ENCODE peak calls at places on chromosomes 4 and X, in five cellular contexts. P is GM23248; I is GDM1; A is GM12865; L is stimulated activated CD4-positive, alpha-beta T cell treated with anti-CD3 and anti-CD28 coated beads, Interleukin-12 subunit alpha, Interleukin-12 subunit beta, amount 100 ng/mL, for 4 hours. Z is an unnamed sample.

GRCh38 chr4:2898001-2898400 is 54.4 kb downstream of the ADD1 start:
- DNase-seq in P (no peak), I (no peak), A (no peak), L (no peak), Z (no peak)

GRCh38 chr4:119299221-119300071 is 22.5 kb downstream of the FABP2 start:
- DNase-seq in P (peak), I (no peak), A (peak), L (no peak), Z (peak)

GRCh38 chr4:142558851-142559250 is 287.2 kb downstream of the INPP4B start:
- DNase-seq in P (peak), I (no peak), A (no peak), L (no peak), Z (no peak)

GRCh38 chr4:134117785-134118184 is 83.8 kb downstream of the PABPC4L start:
- DNase-seq in P (no peak), I (no peak), A (no peak), L (no peak), Z (no peak)

GRCh38 chrX:63656871-63657580 is 128.0 kb downstream of the ARHGEF9 start:
- DNase-seq in P (peak), I (no peak), A (no peak), L (no peak), Z (no peak)

GRCh38 chrX:136608295-136608933 is 39.5 kb upstream of the CD40LG start:
- DNase-seq in P (peak), I (peak), A (peak), L (peak), Z (peak)

GRCh38 chr4:161714022-161714751 is 449.6 kb downstream of the FSTL5 start:
- DNase-seq in P (peak), I (no peak), A (no peak), L (no peak), Z (no peak)

GRCh38 chr4:148004228-148004813 is 272.4 kb downstream of the ARHGAP10 start:
- DNase-seq in P (no peak), I (peak), A (peak), L (no peak), Z (no peak)

GRCh38 chr4:72312032-72312650 is 256.9 kb downstream of the ADAMTS3 start:
- DNase-seq in P (peak), I (no peak), A (peak), L (no peak), Z (no peak)

GRCh38 chr4:153661215-153661822 is 22.8 kb upstream of the TLR2 start:
- DNase-seq in P (peak), I (no peak), A (no peak), L (no peak), Z (no peak)

GRCh38 chrX:10787264-10787663 is 166.9 kb upstream of the MID1 start:
- DNase-seq in P (no peak), I (no peak), A (no peak), L (no peak), Z (no peak)

GRCh38 chr4:83552085-83552484 is 16.2 kb downstream of the GPAT3 start:
- DNase-seq in P (peak), I (no peak), A (no peak), L (no peak), Z (no peak)

GRCh38 chrX:132710756-132711155 is 221.9 kb upstream of the MBNL3 start:
- DNase-seq in P (no peak), I (no peak), A (no peak), L (no peak), Z (peak)

GRCh38 chrX:2497961-2498780 is 2.6 kb downstream of the DHRSX start:
- DNase-seq in P (peak), I (no peak), A (no peak), L (no peak), Z (no peak)

GRCh38 chr4:83112239-83112638 is 2.3 kb downstream of the PLAC8 start:
- DNase-seq in P (no peak), I (peak), A (peak), L (no peak), Z (peak)

GRCh38 chr4:116391020-116391419 is 694.4 kb downstream of the TRAM1L1 start:
- DNase-seq in P (no peak), I (no peak), A (no peak), L (no peak), Z (no peak)

GRCh38 chr4:117560329-117560728 is 474.0 kb upstream of the NDST3 start:
- DNase-seq in P (no peak), I (no peak), A (peak), L (no peak), Z (peak)

GRCh38 chr4:38563703-38564490 is 100.1 kb upstream of the KLF3 start:
- DNase-seq in P (no peak), I (no peak), A (no peak), L (no peak), Z (no peak)

GRCh38 chr4:113447695-113448265 is 313.8 kb downstream of the CAMK2D start:
- DNase-seq in P (no peak), I (no peak), A (no peak), L (peak), Z (peak)

GRCh38 chr4:141473952-141474351 is 162.4 kb upstream of the IL15 start:
- DNase-seq in P (peak), I (no peak), A (no peak), L (no peak), Z (no peak)

GRCh38 chr4:56215138-56215793 is 172.0 kb downstream of the AASDH start:
- DNase-seq in P (no peak), I (no peak), A (no peak), L (no peak), Z (no peak)